ENCODE peak calls at places on chromosomes 6 and 20, in four cellular contexts. X is aorta, J is body of pancreas, R is neural progenitor cell. M is an unnamed sample. For H3K4me1, the result is how much of the 10 kb centered on the place peaks cover.

GRCh38 chr6:164967102-164967501 is 342.3 kb downstream of the C6orf118 start:
- DNase-seq in X (no peak), R (peak), J (no peak), M (no peak)

GRCh38 chr6:107652526-107653182 is 162.7 kb downstream of the SOBP start:
- DNase-seq in X (no peak), J (no peak), R (no peak), M (no peak)

GRCh38 chr6:157107915-157108651 is 215.2 kb downstream of the TMEM242 start:
- DNase-seq in X (no peak), J (no peak), R (no peak), M (no peak)

GRCh38 chr6:1611572-1612385 is 2.1 kb downstream of the FOXC1 start:
- DNase-seq in R (peak), X (no peak), J (no peak), M (no peak)

GRCh38 chr20:13745784-13746183 is 38.9 kb downstream of the ESF1 start:
- DNase-seq in R (no peak), J (no peak), X (no peak), M (no peak)

GRCh38 chr20:21557246-21557982 is 43.5 kb upstream of the NKX2-2 start:
- DNase-seq in R (no peak), X (no peak), J (no peak), M (no peak)

GRCh38 chr6:73308712-73309533 is 45.2 kb downstream of the DPPA5 start:
- DNase-seq in J (peak), X (no peak), R (peak), M (no peak)

GRCh38 chr6:3524461-3524860 is 67.6 kb upstream of the SLC22A23 start:
- DNase-seq in X (no peak), R (no peak), J (no peak), M (no peak)

GRCh38 chr6:165971202-165971601 is 196.4 kb downstream of the TBXT start:
- DNase-seq in X (no peak), R (no peak), J (no peak), M (no peak)

GRCh38 chr6:106066984-106067383 is 19.2 kb upstream of the PRDM1 start:
- DNase-seq in X (no peak), J (no peak), R (no peak), M (no peak)

GRCh38 chr20:61937963-61938838 is 127.5 kb downstream of the TAF4 start:
- DNase-seq in X (no peak), R (no peak), J (no peak), M (peak)

GRCh38 chr6:166424431-166424830 is 41.7 kb upstream of the MPC1 start:
- DNase-seq in X (no peak), J (no peak), R (no peak), M (no peak)

GRCh38 chr6:113644861-113645575 is 212.1 kb upstream of the MARCKS start:
- DNase-seq in X (no peak), J (no peak), R (no peak), M (no peak)

GRCh38 chr20:63344616-63345327 is 16.4 kb downstream of the CHRNA4 start:
- DNase-seq in R (no peak), X (no peak), J (no peak), M (no peak)

GRCh38 chr20:10705801-10706459 is 32.1 kb upstream of the JAG1 start:
- DNase-seq in X (no peak), J (no peak), R (no peak), M (no peak)

GRCh38 chr20:10730629-10731183 is 56.9 kb upstream of the JAG1 start:
- DNase-seq in R (no peak), X (no peak), J (no peak), M (no peak)

GRCh38 chr20:23270427-23270911 is 80.1 kb upstream of the NXT1 start:
- DNase-seq in J (no peak), X (no peak), R (no peak), M (peak)

GRCh38 chr6:142685852-142686718 is 258.9 kb downstream of the HIVEP2 start:
- DNase-seq in R (no peak), J (no peak), X (no peak), M (no peak)

GRCh38 chr6:125780540-125781306 is 10.0 kb upstream of the NCOA7 start:
- DNase-seq in R (peak), X (peak), J (peak), M (no peak)

GRCh38 chr6:3850451-3851203 is 1.5 kb downstream of the FAM50B start:
- DNase-seq in J (no peak), X (no peak), R (no peak), M (no peak)

GRCh38 chr20:13220194-13220856 is 749 bp upstream of the ISM1 start:
- DNase-seq in J (peak), R (peak), X (peak), M (peak)

GRCh38 chr20:26295006-26295405 is 598.4 kb upstream of the ZNF337 start:
- DNase-seq in R (no peak), X (no peak), J (no peak), M (no peak)

GRCh38 chr20:33947709-33948295 is 45.9 kb upstream of the RALY start:
- DNase-seq in X (no peak), J (no peak), R (peak), M (no peak)

GRCh38 chr6:136435096-136435495 is 115.1 kb downstream of the MAP7 start:
- DNase-seq in J (no peak), R (no peak), X (no peak), M (no peak)

GRCh38 chr20:32984196-32984595 is 20.0 kb downstream of the SUN5 start:
- DNase-seq in R (no peak), J (no peak), X (no peak), M (peak)

GRCh38 chr6:3259491-3259958 is 778 bp downstream of the PSMG4 start:
- DNase-seq in X (no peak), J (peak), R (peak), M (no peak)

GRCh38 chr6:62652692-62653328 is 366.8 kb upstream of the KHDRBS2 start:
- DNase-seq in X (no peak), J (no peak), R (peak), M (no peak)

GRCh38 chr20:23159256-23159922 is 73.3 kb upstream of the CD93 start:
- DNase-seq in X (no peak), R (no peak), J (no peak), M (no peak)

GRCh38 chr6:130355572-130355971 is 10.2 kb upstream of the TMEM200A start:
- DNase-seq in J (no peak), R (no peak), X (no peak), M (no peak)

DNA sequence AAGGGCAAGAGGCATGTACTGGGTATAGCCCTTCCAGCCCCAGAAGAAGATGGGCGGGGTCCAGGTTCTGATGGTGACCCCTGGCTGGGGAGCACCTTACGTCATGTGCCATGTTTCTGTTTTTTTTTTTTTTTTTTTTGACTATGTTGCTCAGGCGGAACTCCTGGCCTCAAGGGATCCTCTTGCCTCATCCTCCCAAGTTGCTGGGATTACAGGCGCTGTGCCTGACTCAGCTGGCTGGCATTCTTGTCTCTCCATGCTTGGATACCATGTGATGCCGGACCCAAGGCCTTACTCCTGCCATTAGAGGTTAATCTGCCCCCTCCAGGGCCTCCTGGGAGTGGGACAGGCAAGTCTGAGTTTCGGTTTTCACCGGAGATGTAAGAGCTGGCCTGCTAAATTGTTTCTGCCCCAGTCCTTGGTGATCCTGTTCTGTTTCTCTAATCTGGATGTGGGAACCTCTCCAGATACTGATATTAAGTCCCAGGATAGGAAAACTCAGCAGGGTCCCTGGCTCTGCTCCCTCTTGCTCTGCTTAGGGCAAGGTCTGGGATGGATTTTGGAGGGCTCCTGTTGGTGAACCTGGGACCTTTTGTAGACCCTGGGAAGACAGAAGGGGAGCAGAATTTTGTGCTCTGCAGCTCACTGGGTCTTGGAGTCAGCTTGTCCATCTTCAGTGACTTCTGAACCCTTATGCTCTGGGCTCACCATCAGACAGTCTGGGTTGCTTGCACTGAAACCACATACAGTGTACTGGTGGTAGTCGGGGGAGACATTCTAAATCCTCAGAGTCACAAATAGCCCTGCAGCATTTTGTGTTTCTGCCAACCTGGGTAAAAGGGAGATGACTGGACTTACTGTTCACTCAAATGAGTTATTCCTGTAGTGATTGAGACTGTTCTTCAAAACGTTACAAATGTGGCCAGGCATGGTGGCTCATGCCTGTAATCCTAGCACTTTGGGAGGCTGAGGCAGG is 45.1 kb downstream of the PTK7 start:
- DNase-seq in J (peak), X (peak), R (peak), M (peak)
- H3K4me1 ChIP-seq in J (under half), X (under half), R (under half), M (half or more)

GRCh38 chr6:111845441-111845871 is 27.8 kb downstream of the FYN start:
- DNase-seq in J (no peak), R (peak), X (no peak), M (no peak)

GRCh38 chr6:111846061-111846460 is 27.2 kb downstream of the FYN start:
- DNase-seq in J (no peak), R (no peak), X (no peak), M (no peak)

GRCh38 chr6:111844376-111844775 is 28.9 kb downstream of the FYN start:
- DNase-seq in R (peak), J (no peak), X (no peak), M (no peak)

GRCh38 chr6:111843347-111844147 is 29.7 kb downstream of the FYN start:
- DNase-seq in J (no peak), R (no peak), X (no peak), M (no peak)

DNA sequence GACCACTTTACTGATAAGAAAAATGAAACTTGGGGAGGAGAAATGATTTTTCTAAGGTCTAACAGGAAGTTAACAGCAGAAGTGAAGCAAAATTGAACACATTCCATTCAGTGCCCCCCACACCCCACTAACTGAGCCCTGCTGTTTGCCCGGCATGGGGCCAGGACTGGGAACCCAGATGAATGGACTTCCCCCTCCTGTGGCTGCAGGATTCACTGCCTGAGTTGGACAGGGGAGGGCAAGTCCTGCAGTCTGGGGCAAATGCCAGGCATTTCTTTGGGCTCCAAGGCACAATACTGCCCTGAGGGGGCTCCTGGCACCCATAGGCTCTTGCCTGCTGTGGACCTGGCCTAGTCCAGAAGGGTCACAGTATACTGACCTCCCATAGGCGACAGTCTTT is 28.3 kb downstream of the FYN start:
- DNase-seq in X (no peak), R (peak), J (no peak), M (no peak)
- H3K4me1 ChIP-seq in X (under half), R (half or more), J (under half), M (under half)

GRCh38 chr20:47361268-47361665 is 4.8 kb upstream of the ZMYND8 start:
- DNase-seq in J (no peak), X (no peak), R (no peak), M (no peak)
- H3K4me1 ChIP-seq in J (half or more), X (under half), R (half or more), M (half or more)

DNA sequence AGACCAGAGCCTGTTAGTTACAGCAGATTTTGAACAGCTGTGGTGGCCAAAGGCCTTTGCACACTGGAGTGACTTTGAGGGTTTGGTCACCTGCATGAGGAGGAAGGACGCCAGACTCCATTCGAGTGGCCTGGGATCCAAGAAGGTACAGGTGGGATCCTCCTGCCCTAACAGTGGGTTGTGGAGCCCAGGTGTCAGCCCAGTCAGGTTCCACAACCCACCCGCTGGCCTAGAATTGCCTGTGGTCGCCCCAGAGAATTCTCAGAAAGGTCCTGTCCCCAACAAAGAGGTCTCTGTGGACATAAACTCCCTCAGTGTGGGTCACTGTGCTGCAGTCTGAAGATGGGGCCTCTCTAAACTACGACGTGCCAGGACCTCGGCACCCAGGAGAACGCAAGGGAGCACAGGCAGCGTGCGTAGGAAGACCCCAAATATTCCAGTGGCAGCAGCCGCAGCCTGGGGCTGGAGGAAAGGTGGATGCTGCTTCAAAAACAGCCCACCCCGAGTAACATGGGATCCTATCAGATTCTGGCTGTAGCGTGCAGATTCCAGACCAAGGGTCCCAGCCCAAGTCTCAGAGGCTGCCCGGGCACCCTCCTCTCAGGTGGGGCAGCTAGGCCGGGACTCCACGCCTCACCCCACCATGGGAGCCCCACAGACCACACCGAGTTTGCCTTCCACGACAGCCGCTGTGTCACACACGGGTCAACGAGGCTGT is 16.0 kb downstream of the ACSS1 start:
- DNase-seq in J (peak), R (no peak), X (peak), M (no peak)
- H3K4me1 ChIP-seq in J (half or more), R (under half), X (under half), M (half or more)

GRCh38 chr6:149755300-149756260 is 6.0 kb downstream of the PCMT1 start:
- DNase-seq in R (no peak), X (no peak), J (no peak), M (no peak)
- H3K4me1 ChIP-seq in R (under half), X (under half), J (under half), M (under half)

M was measured in suprapubic skin.